ENCODE peak calls at places on chromosomes 11 and 22, in seven cellular contexts. U, Q, M, K, G, V and D are unnamed samples.

GRCh38 chr22:43698403-43698802 is 113.7 kb downstream of the EFCAB6 start:
- DNase-seq in U (no peak), Q (no peak), M (no peak), K (peak), G (no peak), V (no peak), D (no peak)

GRCh38 chr11:64765291-64765803 is 5.6 kb upstream of the PYGM start:
- DNase-seq in U (no peak), Q (no peak), M (no peak), K (no peak), G (peak), V (peak), D (no peak)

GRCh38 chr11:100574894-100575769 is 112.0 kb upstream of the ARHGAP42 start:
- DNase-seq in U (no peak), Q (no peak), M (no peak), K (peak), G (no peak), V (no peak), D (no peak)

GRCh38 chr11:40328890-40329617 is 1130.4 kb downstream of the LRRC4C start:
- DNase-seq in U (no peak), Q (peak), M (peak), K (peak), G (no peak), V (no peak), D (no peak)

GRCh38 chr22:42621505-42622002 is 6.9 kb upstream of the POLDIP3 start:
- DNase-seq in U (peak), Q (peak), M (peak), K (peak), G (peak), V (peak), D (peak)

GRCh38 chr22:27537481-27537891 is 264.1 kb downstream of the MN1 start:
- DNase-seq in U (no peak), Q (no peak), M (no peak), K (no peak), G (no peak), V (peak), D (no peak)

GRCh38 chr11:66912963-66913362 is 45.2 kb downstream of the PC start:
- DNase-seq in U (no peak), Q (no peak), M (no peak), K (no peak), G (no peak), V (no peak), D (no peak)

GRCh38 chr11:120571476-120571875 is 59.9 kb downstream of the GRIK4 start:
- DNase-seq in U (no peak), Q (no peak), M (no peak), K (no peak), G (no peak), V (no peak), D (no peak)

GRCh38 chr11:67563354-67564114 is 20.1 kb upstream of the GSTP1 start:
- DNase-seq in U (no peak), Q (peak), M (peak), K (peak), G (no peak), V (peak), D (no peak)

DNA sequence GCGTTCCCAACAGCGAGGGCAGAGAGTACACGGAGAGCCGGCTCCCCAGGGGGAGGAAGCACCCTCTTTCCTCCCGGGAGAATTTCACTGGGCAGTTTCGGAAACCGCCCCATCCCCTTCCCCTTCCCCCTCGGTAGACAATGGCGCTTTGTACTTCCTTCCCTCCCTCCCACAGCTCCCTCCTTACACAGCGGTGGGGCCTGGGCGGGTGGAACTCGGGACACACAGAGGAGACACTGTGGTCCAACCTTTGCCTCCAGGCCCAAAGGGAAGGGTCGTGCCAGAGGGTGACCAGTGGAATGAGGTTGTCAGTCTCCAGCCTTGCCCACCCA is 4.3 kb downstream of the SMTN start:
- DNase-seq in U (no peak), Q (no peak), M (no peak), K (no peak), G (no peak), V (no peak), D (no peak)
- TF ChIP-seq CTCF in U (peak), Q (no peak), M (no peak), K (no peak), G (peak), V (no peak), D (no peak)

GRCh38 chr11:62201376-62201775 is 7.1 kb upstream of the SCGB2A1 start:
- DNase-seq in U (no peak), Q (no peak), M (no peak), K (peak), G (no peak), V (no peak), D (no peak)

GRCh38 chr11:62193954-62194353 is 3.9 kb downstream of the SCGB1D1 start:
- DNase-seq in U (no peak), Q (no peak), M (no peak), K (peak), G (no peak), V (no peak), D (no peak)

GRCh38 chr11:62190011-62190410 is at the start of gene SCGB1D1:
- DNase-seq in U (no peak), Q (no peak), M (no peak), K (no peak), G (no peak), V (no peak), D (no peak)

GRCh38 chr11:62195945-62196344 is 5.9 kb downstream of the SCGB1D1 start:
- DNase-seq in U (no peak), Q (no peak), M (no peak), K (no peak), G (no peak), V (no peak), D (no peak)
- TF ChIP-seq CTCF in U (no peak), Q (no peak), M (no peak), K (no peak), G (no peak), V (no peak), D (no peak)

GRCh38 chr22:18075101-18075730 is 2.6 kb upstream of the PEX26 start:
- DNase-seq in U (no peak), Q (no peak), M (no peak), K (no peak), G (peak), V (no peak), D (no peak)

GRCh38 chr22:18077087-18077638 is 627 bp upstream of the PEX26 start:
- DNase-seq in U (no peak), Q (no peak), M (no peak), K (no peak), G (no peak), V (no peak), D (no peak)

GRCh38 chr22:18077639-18078328 is at the start of gene PEX26:
- DNase-seq in U (peak), Q (peak), M (peak), K (peak), G (peak), V (peak), D (peak)

GRCh38 chr22:18078329-18079041 is 695 bp downstream of the PEX26 start:
- DNase-seq in U (peak), Q (no peak), M (peak), K (peak), G (peak), V (no peak), D (no peak)

GRCh38 chr22:18076060-18076497 is 1.7 kb upstream of the PEX26 start:
- DNase-seq in U (peak), Q (peak), M (peak), K (peak), G (peak), V (peak), D (peak)
- TF ChIP-seq CTCF in U (peak), Q (peak), M (peak), K (peak), G (peak), V (peak), D (peak)

GRCh38 chr11:1192741-1193325 is 30.0 kb upstream of the MUC5B start:
- DNase-seq in U (no peak), Q (no peak), M (peak), K (no peak), G (no peak), V (no peak), D (no peak)

GRCh38 chr11:1193326-1194230 is 29.3 kb upstream of the MUC5B start:
- DNase-seq in U (no peak), Q (no peak), M (peak), K (no peak), G (peak), V (no peak), D (peak)

GRCh38 chr11:1195690-1196515 is 27.0 kb upstream of the MUC5B start:
- DNase-seq in U (no peak), Q (no peak), M (peak), K (no peak), G (peak), V (peak), D (peak)

GRCh38 chr11:1194977-1195689 is 27.7 kb upstream of the MUC5B start:
- DNase-seq in U (no peak), Q (no peak), M (peak), K (no peak), G (peak), V (no peak), D (peak)

GRCh38 chr11:1194231-1194976 is 28.5 kb upstream of the MUC5B start:
- DNase-seq in U (no peak), Q (no peak), M (peak), K (no peak), G (peak), V (no peak), D (peak)
- TF ChIP-seq CTCF in U (no peak), Q (no peak), M (no peak), K (no peak), G (no peak), V (no peak), D (no peak)

GRCh38 chr11:2691991-2692841 is 7.6 kb downstream of the KCNQ1OT1 start:
- DNase-seq in U (no peak), Q (no peak), M (no peak), K (peak), G (peak), V (peak), D (no peak)
- TF ChIP-seq CTCF in U (no peak), Q (peak), M (no peak), K (peak), G (peak), V (no peak), D (peak)

DNA sequence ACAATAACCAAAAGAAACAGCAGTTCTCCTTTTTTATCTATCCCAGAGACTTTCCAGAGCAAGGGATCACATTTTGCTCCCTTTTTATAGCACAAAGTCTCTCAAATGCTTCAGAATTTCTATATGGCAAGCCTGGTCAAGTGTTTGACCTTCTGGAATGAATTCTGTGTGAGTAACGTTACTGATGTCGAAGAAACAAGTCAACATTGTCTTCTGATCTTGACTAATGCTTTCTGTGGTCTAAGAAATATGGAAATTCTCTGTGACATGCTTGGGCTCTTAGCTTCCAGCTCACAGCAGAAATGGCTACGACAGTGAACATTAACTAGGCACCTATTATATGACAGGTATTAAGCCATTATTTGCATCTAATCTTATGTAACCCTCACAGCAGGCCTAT is 411.7 kb downstream of the CADM1 start:
- DNase-seq in U (no peak), Q (no peak), M (no peak), K (no peak), G (no peak), V (no peak), D (no peak)
- TF ChIP-seq CTCF in U (no peak), Q (no peak), M (no peak), K (no peak), G (no peak), V (no peak), D (no peak)